ENCODE peak calls at places on chromosomes 3 and 15, in seven cellular contexts. V, D, X, M, U, Y and I are unnamed samples.

GRCh38 chr3:51975857-51976549 is 1.1 kb downstream of the ABHD14A start:
- DNase-seq in D (peak; percentile 74), U (peak; percentile 36), V (no peak), M (peak; percentile 91), X (peak; percentile 88), Y (peak; percentile 65), I (no peak)

GRCh38 chr3:156449712-156450574 is 105.0 kb downstream of the SSR3 start:
- DNase-seq in X (peak; percentile 68), M (no peak), D (no peak), V (peak; percentile 32), U (peak; percentile 20), Y (peak; percentile 67), I (no peak)

GRCh38 chr3:15815696-15816095 is 17.9 kb upstream of the ANKRD28 start:
- DNase-seq in D (no peak), V (peak; percentile 78), U (no peak), Y (peak; percentile 61), X (peak; percentile 81), M (no peak), I (peak; percentile 64)

GRCh38 chr15:40847225-40847961 is 3.5 kb downstream of the SPINT1 start:
- DNase-seq in U (peak; percentile 25), D (peak; percentile 63), X (peak; percentile 17), M (no peak), Y (no peak), V (peak; percentile 64), I (no peak)

GRCh38 chr3:13850161-13850945 is 29.5 kb downstream of the WNT7A start:
- DNase-seq in M (no peak), V (peak; percentile 35), X (no peak), Y (no peak), U (no peak), D (no peak), I (no peak)

GRCh38 chr15:77808077-77808476 is 175.4 kb upstream of the LINGO1 start:
- DNase-seq in M (peak; percentile 78), V (no peak), Y (no peak), X (no peak), U (no peak), D (no peak), I (no peak)

GRCh38 chr3:132536442-132537153 is 60.5 kb upstream of the ACKR4 start:
- DNase-seq in U (no peak), D (no peak), Y (peak; percentile 32), X (no peak), V (no peak), M (no peak), I (no peak)

GRCh38 chr3:118932822-118933558 is 101.7 kb downstream of the IGSF11 start:
- DNase-seq in D (peak; percentile 38), U (no peak), M (peak; percentile 36), X (no peak), V (no peak), Y (no peak), I (no peak)

GRCh38 chr15:65286069-65286703 is 497 bp downstream of the PARP16 start:
- DNase-seq in Y (peak; percentile 50), V (peak; percentile 58), U (no peak), M (peak; percentile 50), D (no peak), X (peak; percentile 36), I (no peak)

GRCh38 chr3:110814170-110815007 is 257.2 kb upstream of the NECTIN3 start:
- DNase-seq in X (peak; percentile 92), M (no peak), Y (peak; percentile 36), V (peak; percentile 17), D (no peak), U (peak; percentile 78), I (peak; percentile 79)

GRCh38 chr3:78905700-78906099 is 862.1 kb downstream of the ROBO1 start:
- DNase-seq in V (no peak), Y (no peak), D (no peak), X (no peak), U (no peak), M (no peak), I (no peak)

GRCh38 chr15:101359365-101359947 is 64.4 kb upstream of the SNRPA1 start:
- DNase-seq in D (no peak), U (peak; percentile 24), V (no peak), M (no peak), X (no peak), Y (no peak), I (no peak)

GRCh38 chr15:57327985-57328471 is 48.3 kb upstream of the CGNL1 start:
- DNase-seq in D (no peak), Y (no peak), V (no peak), M (no peak), X (peak; percentile 84), U (peak; percentile 98), I (peak; percentile 72)

GRCh38 chr3:169161011-169161410 is 502.5 kb downstream of the MECOM start:
- DNase-seq in V (no peak), D (no peak), Y (no peak), X (no peak), U (no peak), M (no peak), I (no peak)

GRCh38 chr3:52358362-52358940 is 42.3 kb downstream of the DNAH1 start:
- DNase-seq in X (no peak), V (no peak), M (no peak), D (no peak), U (no peak), Y (no peak), I (no peak)

GRCh38 chr15:95162967-95163531 is 931.7 kb downstream of the MCTP2 start:
- DNase-seq in Y (peak; percentile 47), D (no peak), M (no peak), V (no peak), X (peak; percentile 94), U (peak; percentile 82), I (peak; percentile 38)

GRCh38 chr15:27019687-27020086 is 48.7 kb downstream of the GABRG3 start:
- DNase-seq in U (no peak), M (no peak), D (no peak), X (no peak), Y (no peak), V (no peak), I (no peak)

GRCh38 chr3:12286927-12287726 is 1.7 kb upstream of the PPARG start:
- DNase-seq in V (peak; percentile 22), U (no peak), D (no peak), X (peak; percentile 67), Y (no peak), M (no peak), I (no peak)

GRCh38 chr3:112086018-112086854 is at the start of gene C3orf52:
- DNase-seq in V (peak; percentile 86), M (peak; percentile 48), U (peak; percentile 83), Y (peak; percentile 83), X (peak; percentile 89), D (peak; percentile 91), I (no peak)

GRCh38 chr3:42229942-42230688 is 35.9 kb downstream of the CCK start:
- DNase-seq in V (peak; percentile 52), U (peak; percentile 40), D (no peak), X (peak; percentile 78), M (no peak), Y (peak; percentile 46), I (peak; percentile 20)

GRCh38 chr3:32877598-32877997 is 59.8 kb downstream of the TRIM71 start:
- DNase-seq in V (no peak), U (no peak), Y (no peak), M (no peak), X (no peak), D (no peak), I (no peak)

GRCh38 chr3:32870373-32871091 is 52.7 kb downstream of the TRIM71 start:
- DNase-seq in V (no peak), D (no peak), Y (no peak), M (no peak), X (no peak), U (no peak), I (no peak)

GRCh38 chr3:32876920-32877319 is 59.1 kb downstream of the TRIM71 start:
- DNase-seq in X (no peak), V (no peak), U (no peak), Y (no peak), D (no peak), M (no peak), I (no peak)

GRCh38 chr3:32872487-32873382 is 54.9 kb downstream of the TRIM71 start:
- DNase-seq in X (peak; percentile 58), D (no peak), M (no peak), V (no peak), Y (no peak), U (no peak), I (no peak)

GRCh38 chr3:32873491-32874130 is 55.8 kb downstream of the TRIM71 start:
- DNase-seq in Y (no peak), U (no peak), V (no peak), X (no peak), M (no peak), D (no peak), I (no peak)
- TF ChIP-seq CTCF in Y (no peak), U (no peak), V (no peak), X (no peak), M (no peak), D (no peak), I (no peak)

DNA sequence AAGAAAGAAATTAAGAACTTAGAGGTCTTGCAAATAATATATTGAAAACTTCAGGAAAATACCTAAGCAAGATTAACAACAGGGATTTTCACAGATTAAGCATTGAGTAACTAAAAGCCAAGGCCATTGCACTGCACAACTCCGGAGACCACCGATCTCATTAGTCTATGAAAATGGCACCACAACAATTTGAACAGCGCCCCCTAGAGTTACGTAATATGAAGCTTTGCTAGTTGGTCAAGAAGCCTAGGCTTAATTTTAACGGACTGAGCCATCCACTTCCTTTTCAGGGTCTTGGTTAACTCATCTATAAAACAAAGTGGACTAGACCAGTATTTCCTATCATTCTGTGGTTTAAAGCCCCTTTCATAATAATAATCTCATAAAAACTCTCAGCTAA is 24.8 kb downstream of the TMEM212 start:
- DNase-seq in X (no peak), V (peak; percentile 52), Y (no peak), M (no peak), U (no peak), D (no peak), I (no peak)
- TF ChIP-seq CTCF in X (peak; percentile 6), V (peak; percentile 32), Y (no peak), M (peak; percentile 23), U (peak; percentile 57), D (no peak), I (peak; percentile 15)

DNA sequence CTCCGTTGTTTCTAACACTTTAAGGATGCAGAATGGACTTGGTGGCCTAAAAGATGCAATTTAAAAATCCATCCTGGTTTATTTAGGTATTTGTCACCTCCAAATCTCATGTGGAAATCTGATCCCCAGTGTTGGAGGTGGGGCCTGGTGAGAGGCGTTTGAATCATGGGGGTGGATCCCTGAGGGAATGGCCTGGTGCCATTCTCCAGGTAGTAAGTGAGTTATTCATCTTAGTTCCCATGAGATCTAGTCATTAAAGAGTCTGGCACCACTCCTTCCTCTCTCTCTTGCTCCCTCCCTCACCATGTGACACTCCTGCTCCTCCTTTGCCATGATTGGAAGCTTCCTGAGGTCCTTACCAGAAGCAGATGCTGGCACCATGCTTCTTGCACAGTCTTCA is 339.1 kb downstream of the NTRK3 start:
- DNase-seq in V (no peak), Y (no peak), D (no peak), M (no peak), U (no peak), X (no peak), I (no peak)
- TF ChIP-seq CTCF in V (no peak), Y (no peak), D (no peak), M (no peak), U (no peak), X (no peak), I (no peak)

DNA sequence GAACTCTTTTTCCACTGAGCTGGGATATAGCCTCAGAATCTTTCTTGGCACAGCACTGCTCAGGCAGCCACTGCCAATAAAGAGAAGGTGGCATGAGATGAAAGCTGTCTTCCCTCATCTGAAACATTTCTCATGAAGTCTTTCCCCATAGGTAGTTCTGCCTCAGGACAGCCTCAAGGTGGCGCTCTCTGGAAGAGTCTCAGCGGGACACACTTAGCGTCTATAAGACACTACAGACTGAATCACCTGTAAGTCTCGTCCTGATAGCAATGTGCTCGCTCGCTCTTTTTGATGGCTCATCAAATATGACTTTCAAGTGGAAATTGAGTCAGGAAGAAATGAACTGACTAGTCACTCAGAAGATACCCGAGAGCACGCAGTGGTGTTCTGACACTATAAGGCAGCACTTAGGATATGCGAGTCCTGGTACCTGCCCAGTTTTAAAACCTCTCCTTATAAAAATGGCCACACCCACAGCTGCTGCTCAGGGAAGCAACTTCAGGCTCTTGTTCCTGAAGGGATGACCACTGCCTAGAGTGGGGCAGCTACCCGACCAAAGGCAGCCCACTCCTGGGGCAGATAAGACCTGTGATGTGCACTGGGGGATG is 269.5 kb downstream of the SUCLG2 start:
- DNase-seq in X (peak; percentile 45), V (peak; percentile 57), M (peak; percentile 52), Y (peak; percentile 45), D (peak; percentile 28), U (peak; percentile 24), I (peak; percentile 12)
- TF ChIP-seq CTCF in X (peak; percentile 59), V (peak; percentile 34), M (peak; percentile 60), Y (peak; percentile 75), D (peak; percentile 25), U (peak; percentile 86), I (peak; percentile 57)